ENCODE peak calls at places on chromosomes 13 and 19, in nine cellular contexts. P, G, V, Y, A, L, W, X and T are unnamed samples.

GRCh38 chr19:38003427-38004099 is 96.6 kb downstream of the SIPA1L3 start:
- DNase-seq in P (peak), G (peak), V (peak), Y (peak), A (no peak), L (peak), W (peak), X (peak), T (peak)

GRCh38 chr13:23509781-23510543 is 60.2 kb upstream of the TNFRSF19 start:
- DNase-seq in P (no peak), G (no peak), V (peak), Y (no peak), A (no peak), L (no peak), W (peak), X (no peak), T (no peak)

GRCh38 chr19:50878851-50879250 is 5.6 kb downstream of the KLK2 start:
- DNase-seq in P (no peak), G (no peak), V (no peak), Y (no peak), A (no peak), L (no peak), W (no peak), X (no peak), T (no peak)

GRCh38 chr19:8320564-8321066 is 560 bp downstream of the NDUFA7 start:
- DNase-seq in P (no peak), G (no peak), V (no peak), Y (no peak), A (no peak), L (peak), W (no peak), X (no peak), T (no peak)

GRCh38 chr13:49760555-49760954 is 31.9 kb downstream of the KPNA3 start:
- DNase-seq in P (no peak), G (no peak), V (no peak), Y (no peak), A (no peak), L (no peak), W (no peak), X (no peak), T (no peak)

GRCh38 chr13:19993024-19993423 is 34.5 kb downstream of the ZMYM2 start:
- DNase-seq in P (no peak), G (no peak), V (no peak), Y (no peak), A (no peak), L (no peak), W (no peak), X (no peak), T (no peak)

GRCh38 chr19:40229484-40229883 is 3.0 kb upstream of the CCNP start:
- DNase-seq in P (no peak), G (no peak), V (peak), Y (no peak), A (no peak), L (no peak), W (no peak), X (no peak), T (no peak)

GRCh38 chr13:85995788-85996418 is 196.7 kb upstream of the SLITRK6 start:
- DNase-seq in P (no peak), G (no peak), V (no peak), Y (no peak), A (no peak), L (no peak), W (no peak), X (no peak), T (no peak)

GRCh38 chr19:6047741-6048231 is 62.5 kb downstream of the RFX2 start:
- DNase-seq in P (peak), G (no peak), V (peak), Y (no peak), A (no peak), L (no peak), W (peak), X (no peak), T (no peak)

GRCh38 chr19:3977242-3978143 is 6.6 kb upstream of the DAPK3 start:
- DNase-seq in P (no peak), G (no peak), V (no peak), Y (no peak), A (no peak), L (no peak), W (no peak), X (no peak), T (no peak)

GRCh38 chr13:95955255-95955654 is 97.9 kb downstream of the UGGT2 start:
- DNase-seq in P (no peak), G (no peak), V (no peak), Y (no peak), A (no peak), L (no peak), W (no peak), X (no peak), T (no peak)